ENCODE peak calls at places on chromosomes 4 and X, in ten cellular contexts. G is tibial artery; I is heart left ventricle; N is type B pancreatic cell; L is GM10248; E is fibroblast of mammary gland; K is Peyer's patch; Z is GM12865; J is CD8-positive, alpha-beta T cell; Y is suprapubic skin. H is an unnamed sample.

GRCh38 chrX:50606300-50606950 is 135.8 kb upstream of the DGKK start:
- DNase-seq in G (no peak), I (no peak), N (no peak), L (no peak), E (no peak), K (no peak), Z (no peak), J (no peak), Y (no peak), H (no peak)

GRCh38 chr4:26406346-26406975 is 83.8 kb downstream of the CCKAR start:
- DNase-seq in G (no peak), I (no peak), N (no peak), L (no peak), E (peak), K (no peak), Z (peak), J (no peak), Y (no peak), H (no peak)

GRCh38 chr4:73828945-73829344 is 7.5 kb upstream of the CXCL6 start:
- DNase-seq in G (no peak), I (no peak), N (no peak), L (no peak), E (peak), K (no peak), Z (no peak), J (no peak), Y (no peak), H (no peak)

GRCh38 chr4:15144249-15144966 is 142.1 kb downstream of the CPEB2 start:
- DNase-seq in G (no peak), I (no peak), N (no peak), L (no peak), E (no peak), K (no peak), Z (no peak), J (no peak), Y (no peak), H (no peak)

GRCh38 chrX:40389555-40389954 is 191.2 kb upstream of the ATP6AP2 start:
- DNase-seq in G (no peak), I (no peak), N (no peak), L (no peak), E (no peak), K (no peak), Z (no peak), J (no peak), Y (no peak), H (no peak)

GRCh38 chr4:47278631-47279030 is 184.9 kb downstream of the COMMD8 start:
- DNase-seq in G (no peak), I (no peak), N (no peak), L (no peak), E (no peak), K (no peak), Z (no peak), J (no peak), Y (no peak), H (no peak)

GRCh38 chr4:69773443-69773842 is 13.0 kb upstream of the SULT1B1 start:
- DNase-seq in G (no peak), I (no peak), N (no peak), L (no peak), E (no peak), K (no peak), Z (no peak), J (no peak), Y (no peak), H (no peak)

GRCh38 chr4:99383833-99384392 is 31.4 kb upstream of the ADH1C start:
- DNase-seq in G (peak), I (peak), N (no peak), L (no peak), E (peak), K (no peak), Z (no peak), J (no peak), Y (no peak), H (no peak)

GRCh38 chrX:47316276-47317025 is 53.9 kb upstream of the ZNF157 start:
- DNase-seq in G (no peak), I (no peak), N (no peak), L (no peak), E (no peak), K (no peak), Z (peak), J (no peak), Y (no peak), H (no peak)

GRCh38 chrX:139200793-139201192 is 329.7 kb upstream of the F9 start:
- DNase-seq in G (no peak), I (no peak), N (no peak), L (no peak), E (peak), K (no peak), Z (no peak), J (no peak), Y (no peak), H (no peak)

GRCh38 chr4:87848622-87849351 is 16.0 kb downstream of the MEPE start:
- DNase-seq in G (peak), I (peak), N (no peak), L (peak), E (peak), K (peak), Z (peak), J (peak), Y (no peak), H (peak)

GRCh38 chrX:110421499-110422455 is 63.1 kb downstream of the RTL9 start:
- DNase-seq in G (no peak), I (no peak), N (no peak), L (no peak), E (no peak), K (no peak), Z (no peak), J (no peak), Y (no peak), H (no peak)

GRCh38 chrX:110418220-110418856 is 59.7 kb downstream of the RTL9 start:
- DNase-seq in G (no peak), I (peak), N (no peak), L (no peak), E (peak), K (no peak), Z (no peak), J (no peak), Y (no peak), H (peak)

GRCh38 chrX:110417128-110417527 is 58.5 kb downstream of the RTL9 start:
- DNase-seq in G (no peak), I (no peak), N (no peak), L (no peak), E (no peak), K (no peak), Z (no peak), J (no peak), Y (no peak), H (no peak)

GRCh38 chrX:110418857-110419249 is 60.2 kb downstream of the RTL9 start:
- DNase-seq in G (no peak), I (no peak), N (no peak), L (no peak), E (peak), K (no peak), Z (no peak), J (no peak), Y (no peak), H (no peak)

GRCh38 chrX:110420771-110421498 is 62.3 kb downstream of the RTL9 start:
- DNase-seq in G (no peak), I (no peak), N (no peak), L (no peak), E (peak), K (no peak), Z (peak), J (no peak), Y (no peak), H (no peak)
- TF ChIP-seq CTCF in G (no peak), I (no peak), N (peak), L (peak), E (peak), K (no peak), Z (peak), J (no peak), Y (no peak), H (peak)

DNA sequence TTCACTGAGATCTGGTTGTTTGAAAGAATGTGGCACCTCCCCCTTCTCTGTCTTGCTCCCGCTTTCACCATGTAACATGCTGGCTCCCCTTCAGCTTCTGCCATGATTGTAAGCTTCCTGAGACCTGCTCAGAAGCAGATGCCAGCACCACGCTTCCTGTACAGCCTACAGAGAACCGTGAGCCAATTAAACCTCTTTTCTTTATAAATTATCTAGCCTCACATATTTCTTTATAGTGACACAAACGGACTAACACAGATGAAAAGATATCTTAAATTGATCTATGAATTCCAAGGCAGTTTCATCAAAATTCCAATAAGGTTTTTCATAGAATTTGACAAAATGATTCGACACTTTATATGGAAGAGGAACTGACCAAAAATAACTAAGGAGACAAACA is 57.0 kb upstream of the OGT start:
- DNase-seq in G (no peak), I (no peak), N (no peak), L (no peak), E (no peak), K (no peak), Z (no peak), J (no peak), Y (no peak), H (no peak)
- TF ChIP-seq CTCF in G (no peak), I (no peak), N (no peak), L (no peak), E (no peak), K (no peak), Z (no peak), J (no peak), Y (no peak), H (no peak)

DNA sequence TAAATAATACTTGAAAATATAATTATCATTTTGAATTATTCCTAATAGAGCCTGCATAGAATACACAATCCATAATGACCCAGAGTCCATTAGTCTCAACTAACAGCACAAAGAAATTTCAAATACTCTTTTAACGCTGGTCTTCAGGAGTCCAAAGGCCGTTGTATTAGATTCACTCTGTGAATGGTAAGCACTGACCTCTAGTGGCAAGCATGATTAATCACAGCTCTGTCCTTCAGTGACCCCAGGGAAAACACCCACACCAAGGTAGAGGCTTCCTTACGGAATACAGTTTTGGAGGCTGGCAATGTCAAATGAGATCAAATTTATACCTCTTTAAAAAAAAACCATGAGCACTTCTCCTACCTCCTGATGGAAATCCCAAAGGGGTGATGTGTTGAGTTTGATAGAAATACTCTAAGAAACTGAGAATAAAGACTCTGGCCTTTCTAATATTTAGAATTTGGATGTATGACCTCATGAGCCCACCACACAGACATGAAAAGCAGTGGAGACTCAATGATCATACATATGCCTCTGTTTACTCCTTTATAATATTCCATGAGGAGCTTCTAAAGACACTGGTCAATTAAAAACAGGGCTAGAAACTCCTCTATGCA is 147.2 kb upstream of the DKK2 start:
- DNase-seq in G (no peak), I (peak), N (no peak), L (peak), E (peak), K (peak), Z (peak), J (no peak), Y (no peak), H (peak)
- TF ChIP-seq CTCF in G (peak), I (peak), N (peak), L (peak), E (peak), K (no peak), Z (peak), J (peak), Y (peak), H (peak)

DNA sequence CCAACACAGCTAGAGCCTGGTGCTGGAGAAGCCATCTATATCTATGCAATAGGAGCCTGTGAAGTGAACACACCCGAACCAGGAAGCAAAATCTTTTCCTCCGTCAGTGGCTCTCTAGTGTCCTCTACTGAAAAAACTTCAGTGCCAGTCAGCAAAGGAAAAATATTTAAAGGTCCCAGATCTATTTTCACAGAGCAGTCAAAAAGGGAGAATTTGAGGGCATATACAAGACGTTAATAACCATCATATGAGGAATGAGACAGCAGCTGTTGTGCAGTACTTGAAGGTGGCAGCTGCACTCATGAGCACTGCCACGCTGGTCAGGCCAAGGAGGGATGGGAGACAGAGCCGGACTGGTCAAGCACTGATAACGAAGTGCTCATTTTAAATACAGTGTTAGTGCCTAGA is 14.4 kb downstream of the MCUB start:
- DNase-seq in G (no peak), I (no peak), N (no peak), L (no peak), E (peak), K (no peak), Z (no peak), J (no peak), Y (no peak), H (no peak)
- TF ChIP-seq CTCF in G (no peak), I (peak), N (no peak), L (no peak), E (no peak), K (no peak), Z (no peak), J (peak), Y (no peak), H (peak)

H was measured in GM13977.